ENCODE peak calls at places on chromosomes 2 and 18, in eight cellular contexts. A is MM.1S, F is neural progenitor cell, M is Peyer's patch, Y is endodermal cell, H is psoas muscle, D is A549, L is brain microvascular endothelial cell. G is an unnamed sample.

GRCh38 chr2:102520009-102520408 is 47.0 kb downstream of the SLC9A4 start:
- DNase-seq in A (peak; percentile 54), F (peak; percentile 56), M (no peak), Y (peak; percentile 66), H (no peak), D (peak; percentile 61), L (no peak), G (no peak)

GRCh38 chr2:65377556-65378307 is 54.7 kb downstream of the SPRED2 start:
- DNase-seq in A (no peak), F (no peak), M (peak; percentile 66), Y (peak; percentile 64), H (no peak), D (peak; percentile 56), L (peak; percentile 74), G (no peak)

GRCh38 chr2:168145011-168145410 is 102.4 kb downstream of the STK39 start:
- DNase-seq in A (no peak), F (no peak), M (no peak), Y (no peak), H (no peak), D (no peak), L (no peak), G (no peak)

GRCh38 chr2:64922482-64923384 is 66.5 kb upstream of the SLC1A4 start:
- DNase-seq in A (no peak), F (peak; percentile 18), M (no peak), Y (peak; percentile 72), H (no peak), D (no peak), L (no peak), G (no peak)

GRCh38 chr2:207045531-207045930 is 106.2 kb downstream of the CPO start:
- DNase-seq in A (no peak), F (no peak), M (no peak), Y (no peak), H (no peak), D (no peak), L (no peak), G (no peak)

GRCh38 chr18:44325903-44326650 is 354.6 kb upstream of the SETBP1 start:
- DNase-seq in A (peak; percentile 63), F (peak; percentile 87), M (no peak), Y (peak; percentile 90), H (peak; percentile 20), D (peak; percentile 30), L (peak; percentile 66), G (no peak)

GRCh38 chr2:234258562-234259141 is 208.2 kb downstream of the SPP2 start:
- DNase-seq in A (no peak), F (no peak), M (no peak), Y (no peak), H (no peak), D (no peak), L (peak; percentile 64), G (no peak)

GRCh38 chr2:136356111-136357033 is 238.4 kb upstream of the CXCR4 start:
- DNase-seq in A (no peak), F (no peak), M (no peak), Y (no peak), H (no peak), D (no peak), L (no peak), G (no peak)

GRCh38 chr18:80227472-80227871 is 19.8 kb downstream of the PARD6G start:
- DNase-seq in A (no peak), F (no peak), M (no peak), Y (no peak), H (no peak), D (no peak), L (no peak), G (no peak)

GRCh38 chr2:219019436-219019835 is 21.9 kb downstream of the CFAP65 start:
- DNase-seq in A (no peak), F (no peak), M (peak; percentile 36), Y (no peak), H (no peak), D (no peak), L (no peak), G (no peak)

GRCh38 chr2:204110250-204111183 is 174.0 kb downstream of the ICOS start:
- DNase-seq in A (peak; percentile 93), F (no peak), M (no peak), Y (no peak), H (no peak), D (no peak), L (peak; percentile 47), G (no peak)

GRCh38 chr2:98487806-98488189 is 43.1 kb downstream of the INPP4A start:
- DNase-seq in A (peak; percentile 96), F (peak; percentile 31), M (no peak), Y (no peak), H (no peak), D (peak; percentile 41), L (peak; percentile 53), G (no peak)

GRCh38 chr2:42853571-42854206 is 61.3 kb upstream of the HAAO start:
- DNase-seq in A (no peak), F (no peak), M (no peak), Y (no peak), H (no peak), D (no peak), L (no peak), G (no peak)

GRCh38 chr2:23606968-23607367 is 222.0 kb downstream of the KLHL29 start:
- DNase-seq in A (no peak), F (no peak), M (no peak), Y (no peak), H (no peak), D (no peak), L (peak; percentile 66), G (no peak)

GRCh38 chr2:227456772-227457171 is 15.2 kb upstream of the AGFG1 start:
- DNase-seq in A (no peak), F (no peak), M (no peak), Y (no peak), H (no peak), D (peak; percentile 77), L (peak; percentile 45), G (no peak)

GRCh38 chr2:220847006-220847405 is 725.1 kb downstream of the EPHA4 start:
- DNase-seq in A (no peak), F (no peak), M (no peak), Y (no peak), H (no peak), D (no peak), L (no peak), G (no peak)

GRCh38 chr2:220847587-220847986 is 724.5 kb downstream of the EPHA4 start:
- DNase-seq in A (no peak), F (no peak), M (no peak), Y (no peak), H (no peak), D (peak; percentile 48), L (peak; percentile 96), G (no peak)

GRCh38 chr2:220849433-220849832 is 722.7 kb downstream of the EPHA4 start:
- DNase-seq in A (no peak), F (no peak), M (no peak), Y (no peak), H (no peak), D (no peak), L (no peak), G (no peak)

GRCh38 chr2:220842901-220843665 is 729.0 kb downstream of the EPHA4 start:
- DNase-seq in A (no peak), F (no peak), M (no peak), Y (no peak), H (no peak), D (no peak), L (no peak), G (no peak)

GRCh38 chr2:220845766-220846273 is 726.3 kb downstream of the EPHA4 start:
- DNase-seq in A (no peak), F (no peak), M (no peak), Y (no peak), H (no peak), D (no peak), L (no peak), G (no peak)
- H3K27ac ChIP-seq in A (no peak overlapping the region), F (no peak overlapping the region), M (no peak overlapping the region), Y (no peak overlapping the region), H (no peak overlapping the region), D (no peak overlapping the region), L (no peak overlapping the region), G (no peak overlapping the region)

GRCh38 chr2:73987109-73987947 is 2.6 kb downstream of the TET3 start:
- DNase-seq in A (no peak), F (peak; percentile 54), M (peak; percentile 71), Y (peak; percentile 61), H (no peak), D (no peak), L (no peak), G (no peak)

GRCh38 chr2:73990531-73990930 is 5.8 kb downstream of the TET3 start:
- DNase-seq in A (no peak), F (no peak), M (no peak), Y (no peak), H (no peak), D (no peak), L (no peak), G (no peak)

GRCh38 chr2:73986085-73986680 is 1.5 kb downstream of the TET3 start:
- DNase-seq in A (no peak), F (no peak), M (no peak), Y (no peak), H (no peak), D (no peak), L (no peak), G (no peak)

GRCh38 chr2:73989972-73990371 is 5.3 kb downstream of the TET3 start:
- DNase-seq in A (no peak), F (no peak), M (no peak), Y (no peak), H (no peak), D (no peak), L (no peak), G (no peak)

GRCh38 chr2:73987948-73988700 is 3.4 kb downstream of the TET3 start:
- DNase-seq in A (no peak), F (no peak), M (no peak), Y (no peak), H (no peak), D (no peak), L (no peak), G (no peak)
- H3K4me3 ChIP-seq in A (no peak overlapping the region), F (peak overlapping the region; percentile 3), M (peak overlapping the region; percentile 79), Y (peak overlapping the region; percentile 83), H (peak overlapping the region; percentile 78), D (no peak overlapping the region), L (no peak overlapping the region), G (peak overlapping the region; percentile 86)

DNA sequence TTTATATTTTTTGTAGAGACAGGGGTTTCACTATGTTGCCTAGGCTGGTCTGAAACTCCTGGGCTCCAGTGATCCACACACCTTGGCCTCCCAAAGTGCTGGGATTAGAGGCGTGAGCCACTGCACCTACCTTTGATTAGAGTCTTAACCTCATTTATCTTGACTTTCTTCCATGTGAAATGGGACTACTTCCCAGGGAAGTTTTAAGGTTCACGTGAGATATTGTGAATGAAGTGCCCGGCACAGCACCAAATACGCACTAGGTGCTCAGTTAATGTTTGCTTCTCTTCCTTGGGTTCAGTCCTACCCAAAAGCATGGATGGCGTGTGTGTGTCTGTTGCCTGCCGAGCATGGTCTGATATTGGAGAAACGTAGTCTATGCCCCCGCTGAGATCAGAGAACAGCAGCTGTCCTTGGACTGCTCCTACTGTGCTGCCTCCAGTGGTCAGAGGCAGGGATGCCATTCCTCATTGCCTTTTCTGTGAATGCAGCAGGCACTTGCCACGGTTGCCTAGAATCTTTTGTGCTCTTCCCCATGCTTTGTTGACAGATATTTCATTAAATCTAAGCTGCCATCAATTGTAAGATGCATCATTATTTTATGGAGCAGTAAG is 12.3 kb upstream of the TFCP2L1 start:
- DNase-seq in A (no peak), F (peak; percentile 72), M (no peak), Y (peak; percentile 82), H (no peak), D (peak; percentile 50), L (peak; percentile 60), G (peak; percentile 31)
- TF ChIP-seq CTCF in A (peak; percentile 40), F (peak; percentile 77), M (peak; percentile 5), Y (peak; percentile 85), H (peak; percentile 43), D (peak; percentile 53), L (peak; percentile 92), G (peak; percentile 36)

DNA sequence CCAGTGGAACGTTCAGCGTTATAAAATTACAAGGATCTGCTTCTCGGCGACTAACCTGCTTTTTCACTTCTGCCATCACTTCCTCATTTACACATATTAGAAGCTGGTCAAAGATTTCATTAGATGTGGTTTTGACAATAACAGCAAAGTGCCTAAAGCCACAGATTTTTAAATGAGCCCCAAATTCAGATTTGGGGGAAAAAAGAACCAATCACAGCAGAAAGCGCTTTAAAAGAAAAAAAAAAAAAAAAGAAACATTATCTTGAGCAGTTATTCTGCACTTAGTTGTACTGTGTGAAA is 167.4 kb downstream of the TCF4 start:
- DNase-seq in A (no peak), F (no peak), M (no peak), Y (no peak), H (no peak), D (no peak), L (no peak), G (no peak)
- H3K27ac ChIP-seq in A (no peak overlapping the region), F (peak overlapping the region; percentile 71), M (peak overlapping the region; percentile 56), Y (peak overlapping the region; percentile 31), H (peak overlapping the region; percentile 89), D (no peak overlapping the region), L (no peak overlapping the region), G (peak overlapping the region; percentile 59)